ENCODE peak calls at places on chromosome 3, in ten cellular contexts. A is transverse colon, S is suprapubic skin, R is upper lobe of left lung, G is tibial nerve, Z is HepG2, M is A549, X is K562, D is stomach, K is ovary. F is an unnamed sample.

GRCh38 chr3:135929670-135930069 is 35.9 kb upstream of the PPP2R3A start:
- DNase-seq in A (peak), X (no peak), K (peak), M (no peak), D (no peak), G (peak), R (no peak), Z (no peak), S (no peak), F (peak)

GRCh38 chr3:156377266-156377665 is 177.7 kb downstream of the SSR3 start:
- DNase-seq in D (no peak), K (no peak), A (no peak), M (no peak), X (no peak), G (no peak), Z (no peak), S (no peak), R (no peak), F (no peak)

GRCh38 chr3:186002884-186003472 is 65.2 kb upstream of the TRA2B start:
- DNase-seq in D (no peak), A (no peak), Z (peak), K (no peak), M (peak), X (peak), G (no peak), S (no peak), R (no peak), F (no peak)

GRCh38 chr3:79148786-79149185 is 619.0 kb downstream of the ROBO1 start:
- DNase-seq in D (no peak), S (no peak), X (no peak), Z (no peak), K (no peak), G (no peak), M (no peak), R (no peak), A (no peak), F (no peak)

GRCh38 chr3:127851899-127852298 is 29.6 kb upstream of the MGLL start:
- DNase-seq in S (no peak), R (no peak), Z (no peak), D (no peak), X (no peak), K (no peak), A (no peak), M (no peak), G (no peak), F (no peak)

GRCh38 chr3:46472056-46472455 is 7.4 kb upstream of the LTF start:
- DNase-seq in R (no peak), Z (no peak), G (no peak), S (no peak), K (no peak), M (no peak), A (no peak), X (no peak), D (no peak), F (no peak)

GRCh38 chr3:43096761-43097160 is 9.1 kb downstream of the POMGNT2 start:
- DNase-seq in M (no peak), D (no peak), X (no peak), G (no peak), R (no peak), A (no peak), Z (no peak), S (no peak), K (no peak), F (no peak)

GRCh38 chr3:178304758-178305157 is 231.5 kb upstream of the KCNMB2 start:
- DNase-seq in S (no peak), A (no peak), X (no peak), M (no peak), Z (no peak), R (no peak), D (no peak), K (no peak), G (no peak), F (no peak)

GRCh38 chr3:194984624-194985023 is 286.3 kb downstream of the XXYLT1 start:
- DNase-seq in Z (no peak), R (no peak), A (peak), K (no peak), X (no peak), D (no peak), G (no peak), M (no peak), S (no peak), F (no peak)

GRCh38 chr3:123028233-123028828 is 768 bp upstream of the SEMA5B start:
- DNase-seq in K (peak), M (peak), Z (peak), A (peak), D (no peak), S (no peak), R (peak), X (peak), G (peak), F (peak)

DNA sequence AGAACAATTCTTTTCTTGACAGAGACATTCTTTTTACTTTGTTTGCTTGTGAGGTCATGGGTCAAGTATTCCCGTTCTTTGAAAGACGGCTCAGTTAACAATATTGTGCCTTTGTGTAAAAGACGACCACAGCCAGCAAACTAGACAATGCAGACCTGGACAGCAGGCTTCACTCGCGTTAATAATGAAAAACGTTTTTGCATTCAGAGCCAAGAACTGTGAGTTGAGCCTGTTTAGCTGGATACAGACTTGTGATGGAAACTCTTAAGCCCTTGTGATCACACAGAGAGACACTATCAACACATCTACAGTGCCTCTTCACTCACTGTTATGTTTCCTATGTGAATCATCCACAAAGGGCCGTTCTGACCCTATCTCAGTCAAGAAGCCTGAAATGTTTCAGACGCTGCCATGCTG is 37.3 kb upstream of the CMTM7 start:
- DNase-seq in G (no peak), M (peak), D (no peak), A (no peak), X (no peak), Z (peak), K (no peak), S (no peak), R (no peak), F (no peak)
- TF ChIP-seq POLR2A in G (no peak), M (no peak), D (no peak), A (no peak), X (no peak), Z (no peak), K (no peak), S (no peak), R (no peak), F (no peak)

DNA sequence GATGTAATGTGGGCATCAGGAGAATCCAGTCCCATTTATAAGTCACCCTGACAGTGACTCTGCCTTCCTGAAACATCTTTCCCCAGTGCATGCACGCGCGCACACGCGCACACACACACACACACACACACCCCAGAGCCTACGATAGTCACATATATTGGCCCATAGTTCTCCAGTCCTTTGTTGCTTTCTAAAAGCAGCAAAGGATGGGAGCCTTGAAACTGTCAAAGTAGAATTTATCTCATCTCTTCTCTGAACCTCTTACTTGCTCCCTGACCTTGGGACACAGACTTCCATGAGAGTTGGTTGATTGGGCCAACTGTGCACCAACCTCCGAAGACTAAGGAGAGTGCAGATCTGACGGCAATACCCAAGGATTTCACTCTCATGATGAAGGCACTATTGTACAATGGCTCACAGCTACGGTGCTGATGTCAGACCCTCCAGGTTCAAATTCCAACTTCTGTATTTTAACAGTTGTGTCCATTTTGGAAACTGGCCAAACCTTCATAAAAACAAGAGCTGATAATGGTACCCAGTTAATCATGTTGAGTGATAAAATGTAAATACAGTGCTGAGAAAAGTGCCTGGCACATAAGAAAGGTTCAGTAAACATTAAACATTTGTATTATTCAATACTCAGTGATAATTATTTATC is 8.3 kb downstream of the CPA3 start:
- DNase-seq in K (no peak), Z (peak), S (no peak), R (no peak), M (no peak), D (peak), G (no peak), A (no peak), X (no peak), F (no peak)
- TF ChIP-seq EP300 in K (no peak), Z (no peak), S (no peak), R (no peak), M (no peak), D (no peak), G (no peak), A (no peak), X (no peak), F (no peak)

DNA sequence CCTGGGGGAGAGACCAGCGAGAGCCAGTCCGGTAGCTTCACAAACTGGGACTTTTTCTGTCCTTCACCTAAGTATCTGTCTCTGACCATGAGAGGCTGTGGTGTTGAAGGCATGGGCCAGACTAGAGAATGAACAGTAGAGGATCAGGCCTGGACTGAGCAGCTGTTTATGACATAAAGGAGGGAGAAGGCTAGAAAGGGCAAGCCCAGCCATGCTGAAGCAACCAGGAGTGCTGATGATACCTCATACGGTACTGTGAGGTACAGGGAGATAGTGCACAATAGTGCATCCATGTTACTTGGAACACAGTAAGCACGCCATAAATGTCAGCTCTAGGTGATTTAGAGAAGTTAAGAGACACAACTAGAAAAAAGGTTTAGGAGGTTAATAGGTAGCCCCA is 22.6 kb upstream of the TIMP4 start:
- DNase-seq in S (no peak), Z (no peak), A (no peak), R (no peak), M (no peak), D (no peak), G (no peak), K (no peak), X (no peak), F (no peak)
- TF ChIP-seq POLR2A in S (no peak), Z (no peak), A (no peak), R (no peak), M (no peak), D (no peak), G (no peak), K (no peak), X (no peak), F (no peak)

GRCh38 chr3:51384145-51384729 is 854 bp upstream of the MANF start:
- DNase-seq in M (no peak), S (no peak), X (no peak), D (no peak), K (peak), R (peak), Z (no peak), G (no peak), A (no peak), F (peak)
- TF ChIP-seq EP300 in M (no peak), S (no peak), X (no peak), D (no peak), K (no peak), R (no peak), Z (no peak), G (no peak), A (no peak), F (no peak)

GRCh38 chr3:170494766-170495165 is 76.1 kb downstream of the CLDN11 start:
- DNase-seq in M (no peak), A (no peak), S (no peak), Z (no peak), G (no peak), R (no peak), K (no peak), D (no peak), X (no peak), F (no peak)
- TF ChIP-seq POLR2A in M (no peak), A (no peak), S (no peak), Z (no peak), G (no peak), R (no peak), K (no peak), D (no peak), X (no peak), F (no peak)